ENCODE peak calls at places on chromosome 2, in nine cellular contexts. C is thoracic aorta; X is fibroblast of the conjunctiva; W is NCI-H1694; D is activated CD8-positive, alpha-beta memory T cell treated with anti-CD3 and anti-CD28 coated beads for 48 hours; Y is NAMALWA; Q is mesendoderm; H is tibial artery; R is activated CD4-positive, CD25-positive, alpha-beta regulatory T cell treated with anti-CD3 and anti-CD28 coated beads, Interleukin-2, amount 50 U/mL, for 16 hours. L is an unnamed sample.

GRCh38 chr2:200447139-200447855 is 62.6 kb downstream of the KCTD18 start:
- DNase-seq in R (no peak), Q (no peak), H (no peak), W (no peak), D (no peak), C (no peak), Y (no peak), X (no peak), L (no peak)

GRCh38 chr2:180657054-180657453 is 323.4 kb upstream of the UBE2E3 start:
- DNase-seq in Y (no peak), H (no peak), D (no peak), Q (peak), R (no peak), X (no peak), C (no peak), W (no peak), L (no peak)

GRCh38 chr2:233084488-233084887 is 24.3 kb downstream of the INPP5D start:
- DNase-seq in R (no peak), X (no peak), D (no peak), C (no peak), H (peak), Q (no peak), W (no peak), Y (no peak), L (no peak)

GRCh38 chr2:236179653-236180500 is 11.7 kb upstream of the GBX2 start:
- DNase-seq in Q (peak), W (no peak), H (no peak), C (no peak), Y (no peak), R (no peak), X (no peak), D (no peak), L (no peak)

GRCh38 chr2:241818229-241818942 is 9.4 kb downstream of the NEU4 start:
- DNase-seq in D (no peak), H (peak), X (no peak), R (no peak), Q (no peak), W (no peak), C (no peak), Y (no peak), L (no peak)

GRCh38 chr2:72271766-72272615 is 124.3 kb upstream of the CYP26B1 start:
- DNase-seq in C (no peak), D (no peak), R (no peak), X (no peak), Y (no peak), W (no peak), H (no peak), Q (no peak), L (no peak)

GRCh38 chr2:221671515-221671914 is 99.4 kb upstream of the EPHA4 start:
- DNase-seq in Y (no peak), X (peak), D (no peak), C (no peak), Q (no peak), R (no peak), W (no peak), H (no peak), L (no peak)

GRCh38 chr2:180656455-180656847 is 324.0 kb upstream of the UBE2E3 start:
- DNase-seq in X (no peak), Y (no peak), C (no peak), D (no peak), Q (peak), R (no peak), H (no peak), W (no peak), L (no peak)

GRCh38 chr2:205473791-205474190 is 208.5 kb upstream of the NRP2 start:
- DNase-seq in R (no peak), Y (no peak), W (no peak), X (no peak), H (no peak), Q (no peak), C (no peak), D (no peak), L (no peak)

L was measured in GOT3.